ENCODE peak calls at places on chromosomes 4 and X, in seven cellular contexts. X is HL-60, G is tibial artery, T is cardiac muscle cell, V is fibroblast of lung, U is lower leg skin, O is astrocyte of the spinal cord. P is an unnamed sample.

GRCh38 chr4:147094228-147094627 is 148.6 kb upstream of the TTC29 start:
- DNase-seq in X (no peak), G (no peak), T (peak), V (no peak), U (no peak), O (no peak), P (no peak)

GRCh38 chr4:188329526-188329925 is 190.3 kb downstream of the TRIML1 start:
- DNase-seq in X (no peak), G (no peak), T (no peak), V (no peak), U (no peak), O (no peak), P (no peak)

GRCh38 chr4:1321486-1321885 is 25.5 kb upstream of the UVSSA start:
- DNase-seq in X (no peak), G (no peak), T (no peak), V (no peak), U (no peak), O (no peak), P (no peak)

GRCh38 chr4:2141022-2141761 is 82.1 kb downstream of the NAT8L start:
- DNase-seq in X (no peak), G (no peak), T (no peak), V (no peak), U (no peak), O (no peak), P (no peak)

GRCh38 chrX:105700316-105700715 is 122.0 kb upstream of the NRK start:
- DNase-seq in X (no peak), G (no peak), T (no peak), V (no peak), U (no peak), O (no peak), P (no peak)

GRCh38 chrX:43682726-43683125 is 26.6 kb downstream of the MAOA start:
- DNase-seq in X (no peak), G (no peak), T (no peak), V (no peak), U (no peak), O (no peak), P (no peak)

GRCh38 chrX:41475166-41475565 is 28.0 kb downstream of the NYX start:
- DNase-seq in X (no peak), G (no peak), T (no peak), V (no peak), U (no peak), O (no peak), P (no peak)

GRCh38 chrX:107826286-107827136 is 845 bp downstream of the MID2 start:
- DNase-seq in X (no peak), G (no peak), T (peak), V (peak), U (no peak), O (peak), P (peak)

GRCh38 chr4:69760455-69760854 is at the start of gene SULT1B1:
- DNase-seq in X (peak), G (peak), T (no peak), V (peak), U (no peak), O (peak), P (peak)

GRCh38 chr4:6888506-6889071 is 21.0 kb upstream of the TBC1D14 start:
- DNase-seq in X (no peak), G (no peak), T (no peak), V (no peak), U (peak), O (no peak), P (no peak)

GRCh38 chr4:5143940-5144339 is 92.7 kb downstream of the STK32B start:
- DNase-seq in X (no peak), G (no peak), T (no peak), V (no peak), U (peak), O (no peak), P (no peak)

GRCh38 chr4:159484861-159485260 is 382.0 kb downstream of the RAPGEF2 start:
- DNase-seq in X (no peak), G (no peak), T (no peak), V (no peak), U (no peak), O (no peak), P (no peak)

GRCh38 chr4:14165253-14165942 is 537.9 kb upstream of the BOD1L1 start:
- DNase-seq in X (no peak), G (peak), T (no peak), V (no peak), U (no peak), O (no peak), P (no peak)

GRCh38 chr4:9859774-9860173 is 78.3 kb downstream of the DRD5 start:
- DNase-seq in X (no peak), G (no peak), T (no peak), V (no peak), U (no peak), O (no peak), P (no peak)

DNA sequence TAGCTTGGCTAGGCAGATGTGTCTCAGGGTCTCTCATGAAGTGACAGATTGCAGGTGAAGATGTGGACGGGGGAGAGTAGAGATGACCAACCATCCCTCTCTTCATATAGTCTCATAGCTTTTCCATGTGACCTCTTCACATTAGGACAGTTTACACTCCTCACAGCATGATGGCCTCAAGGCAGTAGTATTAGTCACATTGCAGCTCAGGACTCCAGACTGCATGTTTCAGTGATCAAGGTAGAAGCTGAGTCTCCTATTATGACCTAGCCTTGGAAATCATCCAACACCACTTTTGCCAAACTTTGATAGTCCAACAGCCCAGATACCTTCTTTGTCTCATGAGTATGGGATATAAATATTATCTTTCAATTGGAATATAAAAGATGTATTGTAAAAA is 147.7 kb downstream of the GASK1B start:
- DNase-seq in X (no peak), G (no peak), T (no peak), V (no peak), U (no peak), O (no peak), P (peak)
- H3K4me3 ChIP-seq in X (no peak), G (no peak), T (no peak), V (no peak), U (no peak), O (no peak), P (no peak)

GRCh38 chrX:115373308-115373707 is 83.8 kb downstream of the LUZP4 start:
- DNase-seq in X (no peak), G (no peak), T (no peak), V (no peak), U (no peak), O (no peak), P (no peak)

DNA sequence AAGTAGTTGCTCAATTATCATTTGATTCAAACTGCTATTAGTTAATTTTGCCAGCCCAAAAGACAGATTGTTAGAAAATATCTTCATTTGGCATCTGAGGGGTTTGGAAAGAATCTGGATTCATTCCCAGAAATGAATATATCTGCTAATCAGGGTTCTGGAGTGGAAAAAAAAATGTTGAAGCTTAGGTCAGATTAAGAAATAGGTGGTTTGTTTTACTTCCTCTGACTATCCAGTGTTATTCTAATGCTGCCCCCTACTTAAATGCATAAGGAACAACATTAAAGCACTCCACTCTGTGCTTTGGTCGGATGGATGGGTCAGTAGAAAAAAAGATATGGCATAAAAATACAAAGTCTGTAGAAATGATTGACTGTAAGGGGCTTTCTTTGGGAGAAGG is 89.0 kb downstream of the LUZP4 start:
- DNase-seq in X (no peak), G (no peak), T (no peak), V (peak), U (no peak), O (peak), P (peak)
- TF ChIP-seq CTCF in X (no peak), G (no peak), T (peak), V (peak), U (no peak), O (peak), P (no peak)

DNA sequence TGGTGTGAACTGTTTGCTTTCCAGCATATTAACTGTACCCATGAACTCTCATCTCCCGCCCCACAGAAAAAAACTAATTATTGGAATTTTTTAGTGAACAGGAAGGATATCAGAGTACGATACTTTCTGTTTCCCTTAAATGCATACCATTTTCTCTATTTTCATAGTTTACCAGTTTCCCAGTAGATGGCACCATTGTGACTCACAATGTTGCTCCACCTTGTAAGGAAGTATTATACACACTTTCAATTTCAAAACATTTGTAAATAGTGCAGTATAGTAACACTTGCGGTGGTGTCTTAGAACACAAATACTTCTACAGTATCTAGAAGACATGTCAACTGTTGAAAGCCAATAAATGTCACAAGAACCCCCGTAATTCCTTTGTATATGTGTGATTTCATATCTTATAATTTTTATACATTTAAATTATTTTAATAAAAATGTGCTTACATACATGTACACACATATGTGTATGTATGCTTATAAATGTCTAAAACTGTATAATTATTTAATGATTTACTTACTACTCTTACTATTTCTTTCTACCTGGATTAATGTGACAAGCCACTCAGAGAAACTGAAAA is 167.3 kb downstream of the SLIT2 start:
- DNase-seq in X (peak), G (no peak), T (peak), V (peak), U (no peak), O (peak), P (peak)
- H3K4me3 ChIP-seq in X (no peak), G (peak), T (no peak), V (peak), U (no peak), O (peak), P (peak)

GRCh38 chr4:17650404-17650803 is 36.0 kb downstream of the MED28 start:
- DNase-seq in X (no peak), G (no peak), T (no peak), V (no peak), U (no peak), O (no peak), P (no peak)

GRCh38 chr4:17642404-17642783 is 28.0 kb downstream of the MED28 start:
- DNase-seq in X (no peak), G (no peak), T (no peak), V (no peak), U (no peak), O (no peak), P (no peak)

GRCh38 chr4:17646693-17647092 is 32.3 kb downstream of the MED28 start:
- DNase-seq in X (no peak), G (no peak), T (no peak), V (no peak), U (no peak), O (no peak), P (no peak)

GRCh38 chr4:17647176-17647806 is 32.9 kb downstream of the MED28 start:
- DNase-seq in X (no peak), G (no peak), T (no peak), V (no peak), U (no peak), O (no peak), P (no peak)

DNA sequence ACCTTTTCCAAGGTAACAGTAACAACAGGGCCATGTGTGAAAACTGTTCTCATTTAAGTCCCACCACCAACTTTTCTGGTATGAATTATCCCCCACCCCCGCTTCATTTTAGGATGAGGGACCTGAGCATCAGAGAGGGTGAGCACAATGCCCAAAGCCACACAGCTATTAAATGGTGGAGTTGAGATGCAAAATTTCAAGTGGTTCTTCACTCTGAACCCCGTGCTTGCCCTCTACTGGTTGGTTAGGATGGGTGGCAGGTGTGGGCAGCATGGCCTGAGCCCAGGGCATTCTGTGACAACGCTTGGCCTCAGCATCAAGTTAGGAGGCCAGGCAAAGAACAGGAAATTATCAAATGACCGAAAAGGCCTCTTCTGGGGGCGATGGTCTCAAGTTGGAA is 33.5 kb downstream of the MED28 start:
- DNase-seq in X (no peak), G (no peak), T (no peak), V (no peak), U (no peak), O (no peak), P (no peak)
- TF ChIP-seq CTCF in X (no peak), G (no peak), T (no peak), V (no peak), U (no peak), O (peak), P (no peak)

GRCh38 chr4:154744341-154744948 is 645 bp downstream of the LRAT start:
- DNase-seq in X (no peak), G (no peak), T (no peak), V (no peak), U (no peak), O (no peak), P (no peak)

GRCh38 chr4:154743683-154744340 is at the start of gene LRAT:
- DNase-seq in X (no peak), G (no peak), T (peak), V (no peak), U (no peak), O (peak), P (peak)

GRCh38 chr4:154740462-154740861 is 3.3 kb upstream of the LRAT start:
- DNase-seq in X (no peak), G (no peak), T (no peak), V (no peak), U (no peak), O (no peak), P (no peak)

GRCh38 chr4:154741131-154741530 is 2.7 kb upstream of the LRAT start:
- DNase-seq in X (no peak), G (no peak), T (no peak), V (no peak), U (no peak), O (no peak), P (peak)

DNA sequence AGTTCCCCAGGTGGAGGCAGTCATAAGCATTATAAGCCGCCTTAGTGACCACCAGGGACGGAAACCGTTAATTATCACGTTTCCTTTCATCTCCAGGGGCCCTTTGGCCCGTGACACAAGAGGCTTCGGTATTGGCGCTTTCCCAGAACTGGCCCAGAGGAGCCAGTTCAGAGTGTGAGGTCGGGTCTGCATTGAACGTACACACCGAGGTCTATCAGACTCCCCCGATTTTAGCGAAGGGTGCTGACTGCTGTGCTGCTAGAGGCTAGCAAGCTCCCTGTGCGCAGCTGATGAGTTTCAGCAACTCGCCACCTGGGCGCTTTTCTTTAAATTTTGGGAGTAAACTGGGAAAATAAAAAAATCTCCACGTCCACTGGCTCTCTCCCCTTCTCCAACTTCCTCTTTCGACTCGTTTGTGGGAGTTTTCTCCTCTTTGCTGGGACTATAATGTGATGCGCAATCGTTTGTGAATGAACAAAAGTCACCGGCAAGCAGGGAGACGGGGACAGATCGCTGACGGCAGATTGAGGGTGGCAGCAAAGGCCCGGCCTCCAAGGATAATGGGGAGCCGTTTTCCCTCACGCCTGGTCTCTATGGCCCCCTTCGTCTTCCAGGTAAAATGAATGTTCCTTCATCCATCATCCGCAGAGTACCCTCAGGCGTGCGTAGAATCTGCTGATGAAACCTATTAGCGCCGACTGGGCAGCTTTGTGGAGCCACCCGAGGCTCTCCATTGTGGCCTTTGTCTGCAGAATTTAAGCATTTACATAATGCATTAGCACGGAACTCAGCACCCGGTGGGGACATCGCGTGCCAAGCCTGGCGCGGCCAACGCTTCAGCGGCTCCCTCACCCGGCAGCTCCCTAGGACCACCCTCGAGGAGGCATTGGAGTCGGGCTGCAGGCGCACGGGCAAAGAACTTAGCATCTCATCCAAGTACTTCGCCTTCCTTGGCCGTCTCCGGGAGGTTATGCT is 1.6 kb upstream of the LRAT start:
- DNase-seq in X (no peak), G (no peak), T (peak), V (peak), U (no peak), O (peak), P (no peak)
- H3K4me3 ChIP-seq in X (no peak), G (peak), T (peak), V (no peak), U (no peak), O (peak), P (no peak)

GRCh38 chrX:153854702-153855101 is 24.4 kb upstream of the PDZD4 start:
- DNase-seq in X (no peak), G (no peak), T (no peak), V (no peak), U (no peak), O (no peak), P (no peak)
- TF ChIP-seq CTCF in X (no peak), G (no peak), T (no peak), V (no peak), U (no peak), O (no peak), P (no peak)

P was measured in foreskin fibroblast.